ENCODE peak calls at places on chromosomes 1 and 21, in five cellular contexts. One of them, this sample, is unnamed.

GRCh38 chr1:59446257-59446901 is 149.5 kb downstream of the FGGY start:
- DNase-seq in natural killer cell: no peak
- DNase-seq in lower lobe of right lung: no peak
- DNase-seq in cardiac muscle cell: peak
- DNase-seq in GM12864: no peak
- DNase-seq in this sample: no peak

GRCh38 chr1:108877324-108877812 is 583 bp downstream of the GPSM2 start:
- DNase-seq in GM12864: no peak
- DNase-seq in lower lobe of right lung: no peak
- DNase-seq in natural killer cell: no peak
- DNase-seq in cardiac muscle cell: no peak
- DNase-seq in this sample: no peak

GRCh38 chr1:193448682-193449461 is 262.5 kb upstream of the B3GALT2 start:
- DNase-seq in natural killer cell: no peak
- DNase-seq in lower lobe of right lung: no peak
- DNase-seq in GM12864: peak
- DNase-seq in cardiac muscle cell: peak
- DNase-seq in this sample: no peak

GRCh38 chr21:32094792-32095191 is 184.1 kb downstream of the MIS18A start:
- DNase-seq in cardiac muscle cell: no peak
- DNase-seq in GM12864: no peak
- DNase-seq in lower lobe of right lung: no peak
- DNase-seq in natural killer cell: no peak
- DNase-seq in this sample: no peak

GRCh38 chr21:17796037-17796403 is 23.1 kb downstream of the C21orf91 start:
- DNase-seq in natural killer cell: no peak
- DNase-seq in GM12864: no peak
- DNase-seq in lower lobe of right lung: no peak
- DNase-seq in cardiac muscle cell: no peak
- DNase-seq in this sample: no peak

GRCh38 chr1:225746361-225747179 is 31.1 kb upstream of the SRP9 start:
- DNase-seq in GM12864: no peak
- DNase-seq in lower lobe of right lung: peak
- DNase-seq in natural killer cell: no peak
- DNase-seq in cardiac muscle cell: no peak
- DNase-seq in this sample: no peak

GRCh38 chr21:32611471-32611997 is 643 bp downstream of the CFAP298 start:
- DNase-seq in cardiac muscle cell: peak
- DNase-seq in lower lobe of right lung: peak
- DNase-seq in natural killer cell: peak
- DNase-seq in GM12864: no peak
- DNase-seq in this sample: peak

GRCh38 chr1:53681647-53682368 is 57.2 kb downstream of the GLIS1 start:
- DNase-seq in cardiac muscle cell: peak
- DNase-seq in natural killer cell: peak
- DNase-seq in lower lobe of right lung: no peak
- DNase-seq in GM12864: no peak
- DNase-seq in this sample: peak

GRCh38 chr1:100895540-100896480 is at the start of gene SLC30A7:
- DNase-seq in cardiac muscle cell: peak
- DNase-seq in GM12864: peak
- DNase-seq in lower lobe of right lung: peak
- DNase-seq in natural killer cell: peak
- DNase-seq in this sample: peak

GRCh38 chr1:39378377-39378776 is 113.1 kb upstream of the BMP8A start:
- DNase-seq in cardiac muscle cell: peak
- DNase-seq in lower lobe of right lung: no peak
- DNase-seq in natural killer cell: no peak
- DNase-seq in GM12864: no peak
- DNase-seq in this sample: no peak

GRCh38 chr1:229640455-229640854 is 14.4 kb downstream of the URB2 start:
- DNase-seq in natural killer cell: no peak
- DNase-seq in lower lobe of right lung: no peak
- DNase-seq in cardiac muscle cell: no peak
- DNase-seq in GM12864: no peak
- DNase-seq in this sample: no peak

GRCh38 chr1:211577277-211577825 is 1.6 kb downstream of the SLC30A1 start:
- DNase-seq in GM12864: no peak
- DNase-seq in lower lobe of right lung: no peak
- DNase-seq in cardiac muscle cell: no peak
- DNase-seq in natural killer cell: no peak
- DNase-seq in this sample: no peak

GRCh38 chr1:56563045-56563444 is 16.3 kb downstream of the PLPP3 start:
- DNase-seq in cardiac muscle cell: no peak
- DNase-seq in GM12864: no peak
- DNase-seq in lower lobe of right lung: no peak
- DNase-seq in natural killer cell: no peak
- DNase-seq in this sample: no peak

GRCh38 chr1:85202864-85203255 is 2.0 kb upstream of the SYDE2 start:
- DNase-seq in lower lobe of right lung: no peak
- DNase-seq in cardiac muscle cell: no peak
- DNase-seq in natural killer cell: no peak
- DNase-seq in GM12864: no peak
- DNase-seq in this sample: no peak

GRCh38 chr21:45264919-45265515 is 22.7 kb downstream of the POFUT2 start:
- DNase-seq in cardiac muscle cell: no peak
- DNase-seq in lower lobe of right lung: no peak
- DNase-seq in GM12864: no peak
- DNase-seq in natural killer cell: no peak
- DNase-seq in this sample: no peak

DNA sequence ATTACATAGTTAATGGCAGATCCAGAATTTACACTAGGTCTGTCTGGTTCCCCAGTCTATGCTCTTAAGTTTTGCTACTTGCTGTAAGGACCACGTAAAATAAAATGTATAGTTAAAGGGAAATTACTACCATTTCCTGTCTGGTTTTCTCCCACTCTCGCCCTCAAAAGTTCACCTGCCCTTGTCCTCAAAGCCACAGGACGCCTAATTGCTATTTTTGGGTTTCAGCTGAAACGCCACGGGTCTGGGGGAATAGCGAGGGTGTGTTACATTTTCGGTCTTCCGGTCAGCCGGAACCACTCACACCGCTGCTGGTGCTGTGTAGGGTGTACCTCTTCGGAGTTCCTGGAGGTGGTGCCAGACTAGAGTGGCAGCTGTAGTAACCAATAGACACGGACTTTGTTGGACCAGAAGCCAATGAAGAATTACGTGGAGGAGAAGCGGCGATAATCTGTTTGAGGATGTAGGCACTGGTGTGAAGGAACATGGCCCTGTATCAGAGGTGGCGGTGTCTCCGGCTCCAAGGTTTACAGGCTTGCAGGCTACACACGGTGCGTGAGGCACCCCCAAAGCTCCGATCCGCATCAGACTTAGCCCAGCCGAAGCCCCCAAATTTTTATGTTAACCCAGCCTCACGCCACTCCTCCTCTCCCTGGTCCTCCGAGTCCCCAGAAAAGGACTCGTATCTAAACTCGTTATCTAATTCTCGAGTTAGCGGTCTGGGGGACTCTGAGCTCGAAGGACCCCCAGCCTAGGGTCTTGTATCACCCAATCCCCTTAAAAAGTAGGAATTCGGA is at the start of gene TARS2:
- DNase-seq in cardiac muscle cell: peak
- DNase-seq in natural killer cell: peak
- DNase-seq in GM12864: peak
- DNase-seq in lower lobe of right lung: peak
- DNase-seq in this sample: peak
- TF ChIP-seq CTCF in cardiac muscle cell: no peak
- TF ChIP-seq CTCF in natural killer cell: no peak
- TF ChIP-seq CTCF in GM12864: no peak
- TF ChIP-seq CTCF in lower lobe of right lung: peak
- TF ChIP-seq CTCF in this sample: no peak

GRCh38 chr1:23555225-23555801 is 4.0 kb downstream of the ID3 start:
- DNase-seq in lower lobe of right lung: no peak
- DNase-seq in GM12864: no peak
- DNase-seq in cardiac muscle cell: peak
- DNase-seq in natural killer cell: no peak
- DNase-seq in this sample: no peak
- TF ChIP-seq CTCF in lower lobe of right lung: no peak
- TF ChIP-seq CTCF in GM12864: no peak
- TF ChIP-seq CTCF in cardiac muscle cell: no peak
- TF ChIP-seq CTCF in natural killer cell: no peak
- TF ChIP-seq CTCF in this sample: no peak

GRCh38 chr1:221993444-221993948 is 251.6 kb upstream of the DUSP10 start:
- DNase-seq in cardiac muscle cell: no peak
- DNase-seq in lower lobe of right lung: no peak
- DNase-seq in natural killer cell: no peak
- DNase-seq in GM12864: no peak
- DNase-seq in this sample: no peak
- TF ChIP-seq CTCF in cardiac muscle cell: no peak
- TF ChIP-seq CTCF in lower lobe of right lung: no peak
- TF ChIP-seq CTCF in natural killer cell: no peak
- TF ChIP-seq CTCF in GM12864: no peak
- TF ChIP-seq CTCF in this sample: no peak

DNA sequence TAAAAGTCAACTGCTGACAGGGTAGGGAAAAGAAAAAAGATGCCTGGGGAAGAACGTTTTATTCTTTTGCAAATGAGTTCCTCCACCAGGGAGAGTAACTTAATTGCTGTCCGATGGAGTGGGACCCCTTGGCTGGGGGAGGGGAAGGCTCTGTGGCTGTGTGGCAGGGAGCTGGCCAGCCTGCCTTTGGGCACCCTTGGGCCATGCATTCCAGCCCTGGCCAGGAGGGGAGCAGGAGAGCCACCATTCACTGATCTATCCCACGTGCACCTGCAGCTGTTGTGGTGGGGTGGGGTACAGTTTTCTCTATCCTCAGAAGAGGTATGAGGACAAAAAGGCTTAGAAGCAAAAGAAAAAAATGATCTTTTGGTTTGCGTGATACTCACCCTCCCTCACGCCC is 116.9 kb downstream of the KCNK1 start:
- DNase-seq in GM12864: no peak
- DNase-seq in cardiac muscle cell: no peak
- DNase-seq in lower lobe of right lung: no peak
- DNase-seq in natural killer cell: no peak
- DNase-seq in this sample: no peak
- TF ChIP-seq CTCF in GM12864: no peak
- TF ChIP-seq CTCF in cardiac muscle cell: no peak
- TF ChIP-seq CTCF in lower lobe of right lung: no peak
- TF ChIP-seq CTCF in natural killer cell: no peak
- TF ChIP-seq CTCF in this sample: no peak

GRCh38 chr1:94329276-94329675 is 88.9 kb upstream of the ABCD3 start:
- DNase-seq in GM12864: no peak
- DNase-seq in lower lobe of right lung: no peak
- DNase-seq in cardiac muscle cell: no peak
- DNase-seq in natural killer cell: no peak
- DNase-seq in this sample: no peak

GRCh38 chr1:94327001-94327685 is 89.8 kb upstream of the ARHGAP29 start:
- DNase-seq in cardiac muscle cell: peak
- DNase-seq in natural killer cell: no peak
- DNase-seq in lower lobe of right lung: peak
- DNase-seq in GM12864: no peak
- DNase-seq in this sample: no peak

GRCh38 chr1:94332952-94333351 is 85.2 kb upstream of the ABCD3 start:
- DNase-seq in cardiac muscle cell: no peak
- DNase-seq in lower lobe of right lung: no peak
- DNase-seq in natural killer cell: no peak
- DNase-seq in GM12864: peak
- DNase-seq in this sample: no peak

GRCh38 chr1:94332516-94332915 is 85.7 kb upstream of the ABCD3 start:
- DNase-seq in GM12864: no peak
- DNase-seq in cardiac muscle cell: no peak
- DNase-seq in lower lobe of right lung: no peak
- DNase-seq in natural killer cell: no peak
- DNase-seq in this sample: no peak

GRCh38 chr1:94329986-94330385 is 88.2 kb upstream of the ABCD3 start:
- DNase-seq in GM12864: no peak
- DNase-seq in lower lobe of right lung: no peak
- DNase-seq in natural killer cell: no peak
- DNase-seq in cardiac muscle cell: no peak
- DNase-seq in this sample: no peak
- TF ChIP-seq CTCF in GM12864: peak
- TF ChIP-seq CTCF in lower lobe of right lung: peak
- TF ChIP-seq CTCF in natural killer cell: no peak
- TF ChIP-seq CTCF in cardiac muscle cell: peak
- TF ChIP-seq CTCF in this sample: no peak

DNA sequence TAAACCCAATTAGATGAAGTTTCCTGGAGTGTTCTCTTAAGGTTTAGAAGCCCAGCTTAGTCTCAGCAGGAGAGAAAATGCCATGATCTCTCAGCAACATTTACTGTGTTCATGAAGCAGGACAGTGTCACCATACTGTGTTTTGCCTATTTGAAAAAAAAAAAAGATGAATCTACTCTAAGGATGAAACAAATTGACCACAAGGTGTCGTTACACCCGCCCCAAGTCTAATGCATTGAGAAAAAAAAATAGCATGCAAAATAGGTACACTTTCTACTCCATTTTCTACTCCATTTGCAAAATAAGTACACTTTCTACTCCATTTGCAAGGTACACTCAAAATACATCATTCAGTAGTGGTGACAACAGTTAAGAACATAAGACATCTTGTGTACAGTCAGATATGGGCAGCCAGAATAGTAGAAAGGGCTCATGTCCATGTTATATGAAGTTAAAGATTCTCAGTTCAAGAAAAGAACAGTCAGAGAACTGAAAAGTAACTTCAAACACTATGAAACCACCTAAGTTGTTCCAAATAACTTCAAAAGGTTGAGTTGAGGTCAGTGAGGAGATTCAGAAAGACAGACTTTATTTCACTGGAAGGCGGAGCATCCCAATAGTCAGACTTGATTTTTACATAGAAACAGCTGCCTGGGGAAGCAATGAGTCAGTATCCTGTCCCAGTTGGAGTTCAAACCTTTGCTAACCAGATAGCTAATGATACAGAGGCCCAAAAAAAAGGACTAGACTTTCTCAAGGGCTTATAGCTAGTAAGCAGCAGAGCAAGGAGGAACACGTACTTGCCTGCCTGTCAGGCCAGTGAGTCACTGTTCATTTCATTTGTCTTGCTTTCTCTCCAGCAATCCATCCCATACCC is 13.3 kb downstream of the PLPPR5 start:
- DNase-seq in cardiac muscle cell: peak
- DNase-seq in lower lobe of right lung: no peak
- DNase-seq in GM12864: no peak
- DNase-seq in natural killer cell: no peak
- DNase-seq in this sample: no peak
- TF ChIP-seq CTCF in cardiac muscle cell: peak
- TF ChIP-seq CTCF in lower lobe of right lung: no peak
- TF ChIP-seq CTCF in GM12864: peak
- TF ChIP-seq CTCF in natural killer cell: no peak
- TF ChIP-seq CTCF in this sample: no peak